ENCODE peak calls at places on chromosome 16, in nine cellular contexts. One of them, this sample, is unnamed.

GRCh38 chr16:70151391-70151790 is 22.2 kb upstream of the CLEC18C start:
- DNase-seq in WERI-Rb-1: no peak
- DNase-seq in IMR-90: no peak
- DNase-seq in HFF-Myc: no peak
- DNase-seq in uterus: no peak
- DNase-seq in cardiac muscle cell: no peak
- DNase-seq in BE2C: no peak
- DNase-seq in prostate gland: no peak
- DNase-seq in AG10803: no peak
- DNase-seq in this sample: no peak

GRCh38 chr16:19694989-19695388 is 23.0 kb downstream of the KNOP1 start:
- DNase-seq in WERI-Rb-1: no peak
- DNase-seq in IMR-90: no peak
- DNase-seq in HFF-Myc: no peak
- DNase-seq in uterus: no peak
- DNase-seq in cardiac muscle cell: no peak
- DNase-seq in BE2C: no peak
- DNase-seq in prostate gland: no peak
- DNase-seq in AG10803: peak
- DNase-seq in this sample: no peak

GRCh38 chr16:1371054-1371978 is 19.6 kb downstream of the GNPTG start:
- DNase-seq in WERI-Rb-1: no peak
- DNase-seq in IMR-90: no peak
- DNase-seq in HFF-Myc: no peak
- DNase-seq in uterus: no peak
- DNase-seq in cardiac muscle cell: no peak
- DNase-seq in BE2C: no peak
- DNase-seq in prostate gland: no peak
- DNase-seq in AG10803: no peak
- DNase-seq in this sample: no peak

GRCh38 chr16:89815639-89816348 is 653 bp downstream of the FANCA start:
- DNase-seq in WERI-Rb-1: no peak
- DNase-seq in IMR-90: no peak
- DNase-seq in HFF-Myc: no peak
- DNase-seq in uterus: no peak
- DNase-seq in cardiac muscle cell: peak
- DNase-seq in BE2C: peak
- DNase-seq in prostate gland: no peak
- DNase-seq in AG10803: no peak
- DNase-seq in this sample: no peak

GRCh38 chr16:88700636-88701482 is 5.3 kb downstream of the RNF166 start:
- DNase-seq in WERI-Rb-1: no peak
- DNase-seq in IMR-90: peak
- DNase-seq in HFF-Myc: peak
- DNase-seq in uterus: peak
- DNase-seq in cardiac muscle cell: no peak
- DNase-seq in BE2C: no peak
- DNase-seq in prostate gland: peak
- DNase-seq in AG10803: peak
- DNase-seq in this sample: peak

GRCh38 chr16:25872369-25873070 is 180.8 kb downstream of the HS3ST4 start:
- DNase-seq in WERI-Rb-1: no peak
- DNase-seq in IMR-90: no peak
- DNase-seq in HFF-Myc: no peak
- DNase-seq in uterus: no peak
- DNase-seq in cardiac muscle cell: no peak
- DNase-seq in BE2C: no peak
- DNase-seq in prostate gland: no peak
- DNase-seq in AG10803: no peak
- DNase-seq in this sample: no peak

GRCh38 chr16:46757339-46758050 is 9.4 kb upstream of the MYLK3 start:
- DNase-seq in WERI-Rb-1: no peak
- DNase-seq in IMR-90: peak
- DNase-seq in HFF-Myc: no peak
- DNase-seq in uterus: no peak
- DNase-seq in cardiac muscle cell: peak
- DNase-seq in BE2C: peak
- DNase-seq in prostate gland: peak
- DNase-seq in AG10803: no peak
- DNase-seq in this sample: no peak

GRCh38 chr16:76970087-76970744 is 220.8 kb upstream of the MON1B start:
- DNase-seq in WERI-Rb-1: no peak
- DNase-seq in IMR-90: no peak
- DNase-seq in HFF-Myc: no peak
- DNase-seq in uterus: no peak
- DNase-seq in cardiac muscle cell: no peak
- DNase-seq in BE2C: no peak
- DNase-seq in prostate gland: no peak
- DNase-seq in AG10803: no peak
- DNase-seq in this sample: no peak

GRCh38 chr16:61797960-61798359 is 238.3 kb downstream of the CDH8 start:
- DNase-seq in WERI-Rb-1: no peak
- DNase-seq in IMR-90: no peak
- DNase-seq in HFF-Myc: no peak
- DNase-seq in uterus: no peak
- DNase-seq in cardiac muscle cell: no peak
- DNase-seq in BE2C: no peak
- DNase-seq in prostate gland: no peak
- DNase-seq in AG10803: no peak
- DNase-seq in this sample: no peak

GRCh38 chr16:86763819-86764218 is 185.5 kb downstream of the FOXL1 start:
- DNase-seq in WERI-Rb-1: no peak
- DNase-seq in IMR-90: no peak
- DNase-seq in HFF-Myc: no peak
- DNase-seq in uterus: no peak
- DNase-seq in cardiac muscle cell: no peak
- DNase-seq in BE2C: no peak
- DNase-seq in prostate gland: no peak
- DNase-seq in AG10803: no peak
- DNase-seq in this sample: no peak

DNA sequence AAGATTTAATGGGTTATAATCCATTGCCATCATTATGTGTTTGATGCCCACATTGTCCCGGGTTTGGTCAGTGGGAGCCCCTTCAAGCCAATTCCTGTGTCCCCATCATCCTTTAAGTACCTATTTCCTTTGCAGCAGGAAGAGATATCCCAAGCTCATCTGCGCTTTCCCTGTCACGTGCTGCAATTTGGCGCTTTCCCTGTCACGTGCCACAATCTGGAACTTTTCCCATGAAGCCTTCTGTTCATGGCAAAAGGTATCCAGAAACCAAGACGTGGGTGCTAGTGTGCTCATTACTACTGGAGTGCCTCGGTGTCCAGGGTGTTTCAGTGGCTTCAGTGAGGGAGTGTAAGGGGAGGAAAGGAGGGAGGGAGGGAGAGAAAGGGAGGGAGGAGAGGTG is 168.5 kb downstream of the NPIPB11 start:
- DNase-seq in WERI-Rb-1: no peak
- DNase-seq in IMR-90: no peak
- DNase-seq in HFF-Myc: no peak
- DNase-seq in uterus: no peak
- DNase-seq in cardiac muscle cell: no peak
- DNase-seq in BE2C: no peak
- DNase-seq in prostate gland: no peak
- DNase-seq in AG10803: no peak
- DNase-seq in this sample: no peak
- H3K4me3 ChIP-seq in WERI-Rb-1: no peak
- H3K4me3 ChIP-seq in IMR-90: no peak
- H3K4me3 ChIP-seq in HFF-Myc: no peak
- H3K4me3 ChIP-seq in uterus: no peak
- H3K4me3 ChIP-seq in cardiac muscle cell: no peak
- H3K4me3 ChIP-seq in BE2C: no peak
- H3K4me3 ChIP-seq in prostate gland: no peak
- H3K4me3 ChIP-seq in AG10803: no peak
- H3K4me3 ChIP-seq in this sample: no peak

GRCh38 chr16:14102925-14103720 is 32.0 kb downstream of the MRTFB start:
- DNase-seq in WERI-Rb-1: no peak
- DNase-seq in IMR-90: no peak
- DNase-seq in HFF-Myc: no peak
- DNase-seq in uterus: no peak
- DNase-seq in cardiac muscle cell: no peak
- DNase-seq in BE2C: no peak
- DNase-seq in prostate gland: no peak
- DNase-seq in AG10803: no peak
- DNase-seq in this sample: no peak
- TF ChIP-seq CTCF in WERI-Rb-1: no peak
- TF ChIP-seq CTCF in IMR-90: no peak
- TF ChIP-seq CTCF in HFF-Myc: no peak
- TF ChIP-seq CTCF in uterus: no peak
- TF ChIP-seq CTCF in cardiac muscle cell: no peak
- TF ChIP-seq CTCF in BE2C: no peak
- TF ChIP-seq CTCF in prostate gland: no peak
- TF ChIP-seq CTCF in AG10803: no peak
- TF ChIP-seq CTCF in this sample: no peak

GRCh38 chr16:54739381-54739780 is 191.3 kb upstream of the IRX5 start:
- DNase-seq in WERI-Rb-1: no peak
- DNase-seq in IMR-90: no peak
- DNase-seq in HFF-Myc: no peak
- DNase-seq in uterus: no peak
- DNase-seq in cardiac muscle cell: no peak
- DNase-seq in BE2C: no peak
- DNase-seq in prostate gland: no peak
- DNase-seq in AG10803: no peak
- DNase-seq in this sample: no peak

GRCh38 chr16:54734156-54734555 is 196.5 kb upstream of the IRX5 start:
- DNase-seq in WERI-Rb-1: no peak
- DNase-seq in IMR-90: no peak
- DNase-seq in HFF-Myc: no peak
- DNase-seq in uterus: no peak
- DNase-seq in cardiac muscle cell: no peak
- DNase-seq in BE2C: no peak
- DNase-seq in prostate gland: no peak
- DNase-seq in AG10803: no peak
- DNase-seq in this sample: no peak
- H3K4me3 ChIP-seq in WERI-Rb-1: no peak
- H3K4me3 ChIP-seq in IMR-90: no peak
- H3K4me3 ChIP-seq in HFF-Myc: no peak
- H3K4me3 ChIP-seq in uterus: no peak
- H3K4me3 ChIP-seq in cardiac muscle cell: no peak
- H3K4me3 ChIP-seq in BE2C: no peak
- H3K4me3 ChIP-seq in prostate gland: no peak
- H3K4me3 ChIP-seq in AG10803: no peak
- H3K4me3 ChIP-seq in this sample: no peak

GRCh38 chr16:82792704-82793103 is 165.9 kb downstream of the CDH13 start:
- DNase-seq in WERI-Rb-1: no peak
- DNase-seq in IMR-90: no peak
- DNase-seq in HFF-Myc: no peak
- DNase-seq in uterus: no peak
- DNase-seq in cardiac muscle cell: no peak
- DNase-seq in BE2C: no peak
- DNase-seq in prostate gland: no peak
- DNase-seq in AG10803: no peak
- DNase-seq in this sample: no peak

GRCh38 chr16:82801361-82801760 is 174.6 kb downstream of the CDH13 start:
- DNase-seq in WERI-Rb-1: no peak
- DNase-seq in IMR-90: peak
- DNase-seq in HFF-Myc: no peak
- DNase-seq in uterus: no peak
- DNase-seq in cardiac muscle cell: no peak
- DNase-seq in BE2C: no peak
- DNase-seq in prostate gland: no peak
- DNase-seq in AG10803: peak
- DNase-seq in this sample: no peak

GRCh38 chr16:82793550-82794244 is 166.9 kb downstream of the CDH13 start:
- DNase-seq in WERI-Rb-1: no peak
- DNase-seq in IMR-90: no peak
- DNase-seq in HFF-Myc: no peak
- DNase-seq in uterus: peak
- DNase-seq in cardiac muscle cell: no peak
- DNase-seq in BE2C: no peak
- DNase-seq in prostate gland: no peak
- DNase-seq in AG10803: no peak
- DNase-seq in this sample: no peak

DNA sequence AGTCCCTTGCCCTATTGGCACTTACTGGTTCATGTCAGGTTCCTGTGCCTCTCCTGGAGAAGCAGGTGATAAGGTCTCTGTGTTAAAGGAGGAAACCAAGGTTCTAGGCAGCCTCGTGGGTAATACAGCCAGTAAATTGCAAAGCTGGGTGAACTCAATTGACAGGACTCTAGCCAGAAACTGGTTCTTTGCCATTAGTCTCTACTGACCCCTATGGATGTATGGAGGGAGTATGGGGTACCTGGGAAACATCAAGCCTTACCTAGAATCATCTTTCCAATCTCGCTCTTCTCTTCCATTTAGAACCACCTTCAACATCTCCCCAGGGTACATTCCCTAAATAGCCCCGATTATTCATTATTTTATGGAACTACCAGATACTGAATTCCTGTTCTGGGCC is 169.3 kb downstream of the CDH13 start:
- DNase-seq in WERI-Rb-1: no peak
- DNase-seq in IMR-90: no peak
- DNase-seq in HFF-Myc: no peak
- DNase-seq in uterus: no peak
- DNase-seq in cardiac muscle cell: no peak
- DNase-seq in BE2C: no peak
- DNase-seq in prostate gland: no peak
- DNase-seq in AG10803: no peak
- DNase-seq in this sample: no peak
- TF ChIP-seq CTCF in WERI-Rb-1: peak
- TF ChIP-seq CTCF in IMR-90: no peak
- TF ChIP-seq CTCF in HFF-Myc: no peak
- TF ChIP-seq CTCF in uterus: no peak
- TF ChIP-seq CTCF in cardiac muscle cell: peak
- TF ChIP-seq CTCF in BE2C: no peak
- TF ChIP-seq CTCF in prostate gland: no peak
- TF ChIP-seq CTCF in AG10803: no peak
- TF ChIP-seq CTCF in this sample: no peak

DNA sequence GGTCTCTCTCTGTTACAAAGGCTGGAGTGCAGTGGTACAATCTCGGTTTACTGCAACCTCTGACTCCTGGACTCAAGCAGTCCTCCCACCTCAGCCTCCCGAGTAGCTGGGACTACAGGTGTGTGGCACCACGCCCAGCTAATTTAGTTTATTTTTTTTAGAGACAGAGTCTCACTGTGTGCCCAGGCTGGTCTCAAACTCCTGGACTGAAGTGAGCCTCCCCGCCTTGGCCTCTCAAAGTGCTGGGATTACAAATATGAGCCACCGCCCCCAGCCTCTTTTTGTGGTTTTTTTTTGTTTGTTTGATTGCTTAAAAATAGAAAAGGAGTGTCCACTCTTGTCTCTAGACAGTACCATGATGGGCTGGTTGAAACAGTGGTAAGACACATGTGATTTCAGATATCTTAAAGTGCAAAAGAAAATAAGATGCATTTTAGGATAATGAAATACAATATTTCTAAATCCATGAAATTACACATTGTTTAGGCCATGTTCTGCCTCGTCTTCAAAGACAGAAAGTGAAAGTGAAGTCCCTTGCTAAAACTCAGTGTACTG is 27.4 kb downstream of the KIAA0513 start:
- DNase-seq in WERI-Rb-1: no peak
- DNase-seq in IMR-90: no peak
- DNase-seq in HFF-Myc: no peak
- DNase-seq in uterus: no peak
- DNase-seq in cardiac muscle cell: no peak
- DNase-seq in BE2C: no peak
- DNase-seq in prostate gland: no peak
- DNase-seq in AG10803: no peak
- DNase-seq in this sample: no peak
- H3K4me3 ChIP-seq in WERI-Rb-1: no peak
- H3K4me3 ChIP-seq in IMR-90: peak
- H3K4me3 ChIP-seq in HFF-Myc: no peak
- H3K4me3 ChIP-seq in uterus: peak
- H3K4me3 ChIP-seq in cardiac muscle cell: no peak
- H3K4me3 ChIP-seq in BE2C: no peak
- H3K4me3 ChIP-seq in prostate gland: no peak
- H3K4me3 ChIP-seq in AG10803: peak
- H3K4me3 ChIP-seq in this sample: peak